ENCODE peak calls at places on chromosomes 3 and 15, in seven cellular contexts. X is AG09319, C is A549, H is Daoy, B is head of caudate nucleus, R is K562, M is AG08395. F is an unnamed sample.

GRCh38 chr15:75666823-75667501 is 19.2 kb downstream of the SNX33 start:
- DNase-seq in H (peak; percentile 99), R (no peak), C (peak; percentile 98), B (no peak), M (peak; percentile 97), X (peak; percentile 96), F (peak; percentile 95)

GRCh38 chr3:125149462-125149861 is 63.1 kb downstream of the SLC12A8 start:
- DNase-seq in R (no peak), B (no peak), C (no peak), M (no peak), X (no peak), H (no peak), F (no peak)

GRCh38 chr3:119305271-119305670 is 11.1 kb downstream of the ARHGAP31 start:
- DNase-seq in C (no peak), B (no peak), M (peak; percentile 14), X (no peak), H (no peak), R (no peak), F (peak; percentile 29)

GRCh38 chr3:189860296-189860695 is 229.1 kb downstream of the TP63 start:
- DNase-seq in C (no peak), R (no peak), H (no peak), B (no peak), X (no peak), M (no peak), F (no peak)

GRCh38 chr3:64151335-64151871 is 73.9 kb downstream of the PRICKLE2 start:
- DNase-seq in B (no peak), R (no peak), X (no peak), C (no peak), M (no peak), H (no peak), F (no peak)

GRCh38 chr3:24377218-24377993 is 117.2 kb downstream of the THRB start:
- DNase-seq in B (no peak), X (no peak), M (no peak), R (no peak), C (no peak), H (no peak), F (no peak)

GRCh38 chr15:70308011-70308761 is 210.5 kb upstream of the TLE3 start:
- DNase-seq in H (no peak), X (no peak), B (no peak), R (no peak), M (no peak), C (peak; percentile 38), F (no peak)

GRCh38 chr3:124374583-124374982 is 355.7 kb upstream of the UMPS start:
- DNase-seq in R (no peak), M (no peak), H (no peak), B (no peak), X (no peak), C (no peak), F (no peak)

GRCh38 chr3:136070334-136070733 is 104.8 kb downstream of the PPP2R3A start:
- DNase-seq in H (peak; percentile 79), X (peak; percentile 25), B (no peak), M (peak; percentile 70), R (no peak), C (no peak), F (peak; percentile 66)

GRCh38 chr3:177530908-177531307 is 333.6 kb upstream of the TBL1XR1 start:
- DNase-seq in B (no peak), X (no peak), H (no peak), C (no peak), M (no peak), R (no peak), F (no peak)

GRCh38 chr15:101043911-101044624 is 124.9 kb downstream of the LRRK1 start:
- DNase-seq in C (no peak), R (no peak), M (no peak), X (no peak), B (no peak), H (no peak), F (no peak)

GRCh38 chr3:184289426-184289938 is 9.6 kb upstream of the PSMD2 start:
- DNase-seq in C (peak; percentile 74), X (no peak), M (peak; percentile 74), B (peak; percentile 70), R (peak; percentile 82), H (peak; percentile 75), F (peak; percentile 30)

GRCh38 chr3:61914277-61914676 is 352.9 kb downstream of the PTPRG start:
- DNase-seq in M (peak; percentile 58), H (no peak), C (no peak), X (no peak), R (no peak), B (no peak), F (no peak)

GRCh38 chr3:107206141-107206540 is 171.1 kb upstream of the CCDC54 start:
- DNase-seq in C (peak; percentile 36), X (peak; percentile 11), H (peak; percentile 65), R (peak; percentile 40), M (peak; percentile 48), B (peak; percentile 62), F (no peak)

GRCh38 chr15:60213377-60214010 is 184.3 kb downstream of the ANXA2 start:
- DNase-seq in B (no peak), M (no peak), R (no peak), H (no peak), X (no peak), C (no peak), F (no peak)

GRCh38 chr15:87863152-87863551 is 393.4 kb downstream of the NTRK3 start:
- DNase-seq in B (no peak), R (peak; percentile 13), H (no peak), C (no peak), M (peak; percentile 36), X (no peak), F (no peak)

GRCh38 chr3:168220609-168221008 is 124.9 kb upstream of the GOLIM4 start:
- DNase-seq in M (no peak), R (no peak), H (peak; percentile 15), B (no peak), C (no peak), X (no peak), F (no peak)

GRCh38 chr3:45955706-45956105 is 12.4 kb downstream of the CXCR6 start:
- DNase-seq in M (no peak), X (no peak), R (no peak), B (no peak), C (no peak), H (no peak), F (no peak)

GRCh38 chr3:115628075-115628412 is 4.7 kb downstream of the GAP43 start:
- DNase-seq in M (no peak), B (no peak), C (no peak), R (no peak), X (no peak), H (no peak), F (no peak)

GRCh38 chr3:172261053-172261452 is 187.2 kb downstream of the GHSR start:
- DNase-seq in C (no peak), X (no peak), H (no peak), B (no peak), M (no peak), R (no peak), F (no peak)

GRCh38 chr3:76487446-76487845 is 552.5 kb upstream of the ROBO2 start:
- DNase-seq in X (no peak), B (no peak), H (no peak), M (peak; percentile 10), R (no peak), C (no peak), F (no peak)

GRCh38 chr3:98918586-98918985 is 17.1 kb upstream of the DCBLD2 start:
- DNase-seq in B (no peak), X (no peak), H (no peak), M (peak; percentile 21), R (no peak), C (no peak), F (no peak)

GRCh38 chr3:122952509-122952908 is 75.1 kb downstream of the SEMA5B start:
- DNase-seq in C (peak; percentile 35), H (no peak), R (no peak), X (no peak), M (no peak), B (no peak), F (no peak)

GRCh38 chr3:12750658-12751071 is 8.4 kb downstream of the TMEM40 start:
- DNase-seq in R (no peak), C (no peak), H (peak; percentile 75), B (no peak), X (peak; percentile 70), M (peak; percentile 76), F (peak; percentile 13)

GRCh38 chr3:158743664-158744566 is 11.7 kb upstream of the RARRES1 start:
- DNase-seq in M (no peak), X (no peak), R (peak; percentile 92), B (no peak), C (no peak), H (no peak), F (no peak)

GRCh38 chr3:95721938-95722337 is 1092.5 kb upstream of the EPHA6 start:
- DNase-seq in M (no peak), B (no peak), X (no peak), H (no peak), C (no peak), R (no peak), F (no peak)

GRCh38 chr15:81372571-81372970 is 1.4 kb downstream of the TMC3 start:
- DNase-seq in C (no peak), R (no peak), M (no peak), H (no peak), B (no peak), X (no peak), F (no peak)

GRCh38 chr15:75904241-75904631 is 558 bp downstream of the FBXO22 start:
- DNase-seq in C (peak; percentile 33), X (no peak), R (no peak), H (peak; percentile 27), B (peak; percentile 10), M (peak; percentile 11), F (no peak)

GRCh38 chr3:39637807-39638206 is 170.3 kb downstream of the MOBP start:
- DNase-seq in H (peak; percentile 33), B (no peak), M (peak; percentile 45), X (no peak), C (peak; percentile 51), R (peak; percentile 40), F (peak; percentile 10)

GRCh38 chr3:156332304-156332703 is 211.9 kb downstream of the KCNAB1 start:
- DNase-seq in H (peak; percentile 8), X (no peak), R (no peak), C (no peak), M (no peak), B (no peak), F (no peak)

GRCh38 chr3:33543600-33543999 is 103.4 kb upstream of the UBP1 start:
- DNase-seq in M (no peak), B (no peak), X (no peak), C (no peak), R (no peak), H (no peak), F (no peak)

GRCh38 chr15:50698101-50698500 is 11.5 kb upstream of the TRPM7 start:
- DNase-seq in M (no peak), B (no peak), X (no peak), C (no peak), R (no peak), H (no peak), F (no peak)